ENCODE peak calls at places on chromosomes 2 and 18, in six cellular contexts. Y, G, H, Z, V and P are unnamed samples.

GRCh38 chr2:153940511-153940910 is 68.8 kb downstream of the GALNT13 start:
- DNase-seq in G (no peak), Z (no peak), Y (no peak), H (no peak), V (no peak), P (no peak)

GRCh38 chr18:79919089-79919488 is 32.4 kb downstream of the SLC66A2 start:
- DNase-seq in Z (no peak), H (no peak), G (no peak), V (no peak), Y (no peak), P (no peak)

GRCh38 chr2:217893440-217893839 is 109.4 kb downstream of the TNS1 start:
- DNase-seq in Y (no peak), V (no peak), Z (no peak), H (no peak), G (no peak), P (no peak)

GRCh38 chr2:1874950-1875349 is 130.6 kb upstream of the PXDN start:
- DNase-seq in Z (no peak), Y (no peak), G (no peak), V (no peak), H (no peak), P (no peak)

GRCh38 chr2:230358305-230358704 is 31.3 kb downstream of the SP140L start:
- DNase-seq in V (no peak), Z (no peak), G (no peak), H (no peak), Y (no peak), P (no peak)

GRCh38 chr18:35267809-35268208 is 22.2 kb downstream of the ZSCAN30 start:
- DNase-seq in Z (no peak), V (no peak), G (no peak), H (no peak), Y (no peak), P (no peak)

GRCh38 chr2:174752403-174753037 is 11.8 kb downstream of the CHRNA1 start:
- DNase-seq in H (no peak), V (no peak), G (no peak), Y (no peak), Z (no peak), P (no peak)

GRCh38 chr2:82795446-82795845 is 1663.6 kb downstream of the SUCLG1 start:
- DNase-seq in V (no peak), H (no peak), G (no peak), Y (no peak), Z (no peak), P (peak; percentile 87)

GRCh38 chr18:3450358-3451107 is 561 bp downstream of the TGIF1 start:
- DNase-seq in H (peak; percentile 52), Z (peak; percentile 63), V (peak; percentile 23), Y (peak; percentile 67), G (peak; percentile 52), P (peak; percentile 74)

GRCh38 chr2:95234806-95235205 is 27.5 kb downstream of the ZNF892 start:
- DNase-seq in H (no peak), Y (no peak), V (no peak), Z (no peak), G (no peak), P (no peak)

GRCh38 chr2:241110607-241111442 is 8.7 kb upstream of the MTERF4 start:
- DNase-seq in Y (no peak), H (no peak), V (no peak), Z (no peak), G (no peak), P (no peak)

GRCh38 chr2:67399831-67400489 is 2.8 kb downstream of the ETAA1 start:
- DNase-seq in V (no peak), Z (no peak), Y (no peak), G (no peak), H (no peak), P (peak; percentile 49)

GRCh38 chr2:8609357-8609804 is 72.5 kb upstream of the ID2 start:
- DNase-seq in G (no peak), Z (no peak), H (no peak), V (no peak), Y (no peak), P (no peak)

GRCh38 chr2:167844714-167845530 is 402.5 kb downstream of the STK39 start:
- DNase-seq in G (no peak), Z (peak; percentile 73), H (peak; percentile 56), Y (no peak), V (no peak), P (no peak)

GRCh38 chr2:85905187-85905666 is 16.4 kb upstream of the ST3GAL5 start:
- DNase-seq in V (no peak), G (no peak), Y (no peak), H (no peak), Z (no peak), P (no peak)

GRCh38 chr18:13810950-13811485 is 12.9 kb upstream of the MC5R start:
- DNase-seq in G (no peak), V (no peak), Z (no peak), Y (no peak), H (no peak), P (no peak)

GRCh38 chr2:63424329-63425078 is 163.8 kb downstream of the WDPCP start:
- DNase-seq in V (no peak), Y (peak; percentile 3), G (no peak), Z (no peak), H (peak; percentile 78), P (peak; percentile 59)

GRCh38 chr18:72985686-72986085 is 117.9 kb upstream of the NETO1 start:
- DNase-seq in H (no peak), G (no peak), V (no peak), Y (no peak), Z (no peak), P (no peak)

GRCh38 chr18:43341014-43341413 is 63.7 kb upstream of the SYT4 start:
- DNase-seq in Y (no peak), G (no peak), V (no peak), Z (no peak), H (no peak), P (no peak)

GRCh38 chr2:233265899-233266431 is 14.5 kb downstream of the ATG16L1 start:
- DNase-seq in H (no peak), Z (no peak), V (no peak), G (no peak), Y (no peak), P (no peak)

GRCh38 chr18:30455741-30456140 is 586.8 kb downstream of the DSC3 start:
- DNase-seq in H (no peak), G (no peak), Y (no peak), Z (no peak), V (no peak), P (no peak)

GRCh38 chr2:237876056-237876439 is 16.6 kb downstream of the RAMP1 start:
- DNase-seq in V (no peak), Y (no peak), H (no peak), Z (no peak), G (no peak), P (no peak)

GRCh38 chr2:26758790-26759321 is 5.2 kb upstream of the SLC35F6 start:
- DNase-seq in H (no peak), Y (no peak), G (no peak), Z (no peak), V (no peak), P (no peak)

GRCh38 chr2:88603146-88603545 is 24.1 kb downstream of the EIF2AK3 start:
- DNase-seq in H (no peak), Z (no peak), G (no peak), Y (no peak), V (no peak), P (peak; percentile 34)

GRCh38 chr2:98507940-98508689 is 63.5 kb downstream of the INPP4A start:
- DNase-seq in G (no peak), V (no peak), Z (no peak), Y (no peak), H (no peak), P (no peak)

GRCh38 chr2:89763254-89763580 is 1071.7 kb downstream of the RPIA start:
- DNase-seq in Z (no peak), H (no peak), V (no peak), G (no peak), Y (no peak), P (no peak)

GRCh38 chr2:239948100-239948881 is 76.9 kb downstream of the NDUFA10 start:
- DNase-seq in Y (no peak), Z (no peak), V (no peak), H (no peak), G (no peak), P (no peak)

GRCh38 chr2:178074123-178075005 is 1.8 kb upstream of the PDE11A start:
- DNase-seq in V (no peak), Y (no peak), H (no peak), Z (no peak), G (no peak), P (peak; percentile 11)

GRCh38 chr2:97781981-97782380 is 68.6 kb downstream of the ZAP70 start:
- DNase-seq in G (no peak), V (no peak), Z (peak; percentile 72), Y (no peak), H (no peak), P (no peak)

GRCh38 chr2:122764019-122764418 is 1008.6 kb downstream of the TSN start:
- DNase-seq in H (no peak), V (no peak), G (no peak), Y (no peak), Z (no peak), P (no peak)